ENCODE peak calls at places on chromosome 12, in ten cellular contexts. I, E, N, U, X, H, S, R, Z and D are unnamed samples.

GRCh38 chr12:45213107-45213506 is 2.8 kb upstream of the ANO6 start:
- DNase-seq in I (no peak), E (no peak), N (no peak), U (no peak), X (no peak), H (no peak), S (no peak), R (no peak), Z (no peak), D (no peak)

GRCh38 chr12:75479963-75480461 is 543 bp upstream of the GLIPR1 start:
- DNase-seq in I (no peak), E (no peak), N (no peak), U (no peak), X (no peak), H (no peak), S (no peak), R (no peak), Z (no peak), D (peak)

GRCh38 chr12:124381454-124382207 is 86.7 kb downstream of the RFLNA start:
- DNase-seq in I (no peak), E (no peak), N (peak), U (no peak), X (peak), H (no peak), S (no peak), R (peak), Z (no peak), D (peak)

GRCh38 chr12:40104461-40105264 is 1.2 kb downstream of the SLC2A13 start:
- DNase-seq in I (no peak), E (peak), N (no peak), U (peak), X (no peak), H (no peak), S (no peak), R (no peak), Z (peak), D (peak)

GRCh38 chr12:126726481-126727217 is 1540.3 kb upstream of the TMEM132C start:
- DNase-seq in I (no peak), E (no peak), N (no peak), U (peak), X (no peak), H (no peak), S (no peak), R (no peak), Z (no peak), D (no peak)

GRCh38 chr12:46887870-46888269 is 62.1 kb upstream of the SLC38A4 start:
- DNase-seq in I (no peak), E (no peak), N (no peak), U (no peak), X (no peak), H (no peak), S (no peak), R (no peak), Z (no peak), D (no peak)

GRCh38 chr12:80176706-80177105 is 77.4 kb downstream of the OTOGL start:
- DNase-seq in I (no peak), E (no peak), N (no peak), U (no peak), X (no peak), H (no peak), S (no peak), R (no peak), Z (no peak), D (no peak)

GRCh38 chr12:72547593-72547992 is 275.4 kb downstream of the TRHDE start:
- DNase-seq in I (no peak), E (no peak), N (no peak), U (peak), X (no peak), H (no peak), S (no peak), R (no peak), Z (no peak), D (no peak)

GRCh38 chr12:77510985-77511384 is 319.7 kb upstream of the NAV3 start:
- DNase-seq in I (no peak), E (no peak), N (no peak), U (no peak), X (no peak), H (no peak), S (no peak), R (no peak), Z (peak), D (no peak)

GRCh38 chr12:6461401-6462233 is 8.9 kb downstream of the VAMP1 start:
- DNase-seq in I (no peak), E (no peak), N (peak), U (no peak), X (peak), H (no peak), S (no peak), R (peak), Z (no peak), D (no peak)

GRCh38 chr12:88242161-88242925 is 100.2 kb downstream of the TMTC3 start:
- DNase-seq in I (no peak), E (no peak), N (no peak), U (no peak), X (no peak), H (no peak), S (no peak), R (peak), Z (no peak), D (peak)

GRCh38 chr12:79452906-79453305 is 237.9 kb downstream of the PAWR start:
- DNase-seq in I (no peak), E (no peak), N (no peak), U (peak), X (no peak), H (no peak), S (no peak), R (no peak), Z (no peak), D (no peak)

GRCh38 chr12:128810182-128811127 is 13.3 kb downstream of the SLC15A4 start:
- DNase-seq in I (no peak), E (no peak), N (peak), U (no peak), X (peak), H (no peak), S (no peak), R (peak), Z (no peak), D (no peak)

GRCh38 chr12:106258935-106259334 is 11.1 kb upstream of the CKAP4 start:
- DNase-seq in I (no peak), E (no peak), N (no peak), U (no peak), X (no peak), H (no peak), S (no peak), R (no peak), Z (no peak), D (no peak)

GRCh38 chr12:132660047-132660446 is 27.1 kb downstream of the POLE start:
- DNase-seq in I (no peak), E (no peak), N (no peak), U (no peak), X (no peak), H (no peak), S (no peak), R (no peak), Z (no peak), D (no peak)

GRCh38 chr12:37666069-37666781 is 650.3 kb upstream of the ALG10B start:
- DNase-seq in I (no peak), E (no peak), N (no peak), U (no peak), X (no peak), H (no peak), S (peak), R (no peak), Z (no peak), D (no peak)

GRCh38 chr12:76637807-76638206 is 78.2 kb upstream of the OSBPL8 start:
- DNase-seq in I (no peak), E (no peak), N (no peak), U (no peak), X (no peak), H (no peak), S (no peak), R (no peak), Z (no peak), D (no peak)

GRCh38 chr12:112130461-112130998 is 5.2 kb downstream of the TRAFD1 start:
- DNase-seq in I (no peak), E (no peak), N (no peak), U (no peak), X (no peak), H (no peak), S (no peak), R (no peak), Z (no peak), D (no peak)

GRCh38 chr12:16246264-16246663 is 31.2 kb downstream of the SLC15A5 start:
- DNase-seq in I (no peak), E (no peak), N (no peak), U (no peak), X (no peak), H (no peak), S (no peak), R (no peak), Z (no peak), D (no peak)

GRCh38 chr12:44881197-44881596 is 5.1 kb upstream of the NELL2 start:
- DNase-seq in I (no peak), E (no peak), N (no peak), U (no peak), X (no peak), H (no peak), S (no peak), R (no peak), Z (no peak), D (no peak)